ENCODE peak calls at places on chromosome 7, in four cellular contexts. M is posterior cingulate gyrus, K is NCI-H460, S is frontal cortex. E is an unnamed sample.

GRCh38 chr7:134174797-134175261 is 47.7 kb downstream of the LRGUK start:
- DNase-seq in M (no peak), K (peak), S (no peak), E (no peak)

GRCh38 chr7:81776159-81776558 is 6.3 kb upstream of the HGF start:
- DNase-seq in M (no peak), K (no peak), S (no peak), E (no peak)

GRCh38 chr7:29989257-29989995 is at the start of gene SCRN1:
- DNase-seq in M (peak), K (no peak), S (peak), E (no peak)

GRCh38 chr7:40843338-40844026 is 708.7 kb downstream of the SUGCT start:
- DNase-seq in M (no peak), K (no peak), S (no peak), E (no peak)

GRCh38 chr7:107783648-107784047 is 19.4 kb downstream of the SLC26A3 start:
- DNase-seq in M (no peak), K (no peak), S (no peak), E (no peak)

GRCh38 chr7:132750056-132750455 is 173.8 kb upstream of the PLXNA4 start:
- DNase-seq in M (peak), K (no peak), S (no peak), E (no peak)

GRCh38 chr7:51949726-51950644 is 633.4 kb upstream of the COBL start:
- DNase-seq in M (no peak), K (no peak), S (no peak), E (no peak)

GRCh38 chr7:46197833-46198540 is 276.9 kb upstream of the IGFBP3 start:
- DNase-seq in M (no peak), K (no peak), S (no peak), E (no peak)

GRCh38 chr7:14233026-14233897 is 243.8 kb upstream of the ETV1 start:
- DNase-seq in M (no peak), K (no peak), S (no peak), E (no peak)

GRCh38 chr7:55127135-55127551 is 108.3 kb downstream of the EGFR start:
- DNase-seq in M (no peak), K (no peak), S (no peak), E (no peak)

GRCh38 chr7:71687831-71688599 is 556.1 kb downstream of the GALNT17 start:
- DNase-seq in M (no peak), K (no peak), S (no peak), E (no peak)

GRCh38 chr7:155860840-155861479 is 48.7 kb upstream of the SHH start:
- DNase-seq in M (peak), K (no peak), S (no peak), E (no peak)

GRCh38 chr7:101856488-101857357 is 39.3 kb downstream of the CUX1 start:
- DNase-seq in M (peak), K (peak), S (peak), E (no peak)

GRCh38 chr7:25964483-25964961 is 187.5 kb upstream of the NFE2L3 start:
- DNase-seq in M (no peak), K (peak), S (no peak), E (no peak)

GRCh38 chr7:26620352-26620751 is 244.0 kb downstream of the SKAP2 start:
- DNase-seq in M (no peak), K (peak), S (no peak), E (no peak)

GRCh38 chr7:71236488-71237179 is 104.7 kb downstream of the GALNT17 start:
- DNase-seq in M (no peak), K (no peak), S (no peak), E (no peak)

GRCh38 chr7:143258830-143259229 is 4.4 kb upstream of the GSTK1 start:
- DNase-seq in M (no peak), K (no peak), S (no peak), E (no peak)

GRCh38 chr7:30285067-30285530 is 702 bp downstream of the ZNRF2 start:
- DNase-seq in M (peak), K (no peak), S (peak), E (no peak)

GRCh38 chr7:107994366-107994765 is 8.6 kb downstream of the LAMB1 start:
- DNase-seq in M (no peak), K (no peak), S (no peak), E (no peak)

GRCh38 chr7:28354601-28355062 is 57.7 kb upstream of the CREB5 start:
- DNase-seq in M (no peak), K (peak), S (no peak), E (no peak)

GRCh38 chr7:44068054-44068453 is 2.7 kb upstream of the PGAM2 start:
- DNase-seq in M (no peak), K (no peak), S (no peak), E (peak)

GRCh38 chr7:41705109-41705871 is 2.4 kb upstream of the INHBA start:
- DNase-seq in M (peak), K (peak), S (peak), E (peak)

GRCh38 chr7:100895956-100896742 is 461 bp upstream of the ACHE start:
- DNase-seq in M (no peak), K (no peak), S (peak), E (no peak)

GRCh38 chr7:22582860-22583640 is 83.1 kb upstream of the STEAP1B start:
- DNase-seq in M (no peak), K (peak), S (no peak), E (no peak)

GRCh38 chr7:7103343-7104313 is 78.7 kb upstream of the C1GALT1 start:
- DNase-seq in M (no peak), K (peak), S (peak), E (no peak)

GRCh38 chr7:45157653-45158401 is at the start of gene RAMP3:
- DNase-seq in M (no peak), K (no peak), S (no peak), E (peak)

GRCh38 chr7:134022512-134022911 is 104.6 kb upstream of the LRGUK start:
- DNase-seq in M (no peak), K (no peak), S (no peak), E (no peak)

GRCh38 chr7:27661776-27662489 is 750 bp downstream of the HIBADH start:
- DNase-seq in M (peak), K (no peak), S (peak), E (no peak)

GRCh38 chr7:137449016-137449415 is 105.5 kb upstream of the PTN start:
- DNase-seq in M (no peak), K (no peak), S (no peak), E (no peak)

GRCh38 chr7:43727494-43727893 is 1.8 kb downstream of the COA1 start:
- DNase-seq in M (no peak), K (no peak), S (no peak), E (no peak)

GRCh38 chr7:70406419-70407189 is 725.3 kb upstream of the GALNT17 start:
- DNase-seq in M (no peak), K (no peak), S (no peak), E (no peak)

GRCh38 chr7:3821473-3821872 is 520.4 kb downstream of the SDK1 start:
- DNase-seq in M (no peak), K (no peak), S (no peak), E (no peak)

GRCh38 chr7:78620931-78621330 is 822.4 kb downstream of the PHTF2 start:
- DNase-seq in M (no peak), K (no peak), S (no peak), E (no peak)

GRCh38 chr7:69757990-69758430 is 159.7 kb downstream of the AUTS2 start:
- DNase-seq in M (no peak), K (no peak), S (no peak), E (no peak)